ENCODE peak calls at places on chromosomes 3 and 15, in nine cellular contexts. One of them, this sample, is unnamed. For H3K9me3, the result is how much of the 10 kb centered on the place peaks cover.

GRCh38 chr3:151228291-151229125 is 25.5 kb upstream of the GPR171 start:
- DNase-seq in breast epithelium: no peak
- DNase-seq in adrenal gland: peak
- DNase-seq in AG04450: peak
- DNase-seq in ascending aorta: no peak
- DNase-seq in body of pancreas: no peak
- DNase-seq in IMR-90: peak
- DNase-seq in A549: no peak
- DNase-seq in testis: no peak
- DNase-seq in this sample: no peak

GRCh38 chr15:73822998-73823397 is 50.4 kb upstream of the TBC1D21 start:
- DNase-seq in body of pancreas: no peak
- DNase-seq in adrenal gland: no peak
- DNase-seq in testis: peak
- DNase-seq in A549: no peak
- DNase-seq in IMR-90: peak
- DNase-seq in breast epithelium: no peak
- DNase-seq in ascending aorta: no peak
- DNase-seq in AG04450: no peak
- DNase-seq in this sample: no peak

GRCh38 chr15:101264011-101264410 is 12.2 kb upstream of the CHSY1 start:
- DNase-seq in testis: no peak
- DNase-seq in ascending aorta: no peak
- DNase-seq in body of pancreas: no peak
- DNase-seq in IMR-90: peak
- DNase-seq in breast epithelium: no peak
- DNase-seq in A549: no peak
- DNase-seq in adrenal gland: peak
- DNase-seq in AG04450: no peak
- DNase-seq in this sample: no peak

GRCh38 chr15:66820474-66821258 is 118.6 kb downstream of the SMAD6 start:
- DNase-seq in IMR-90: no peak
- DNase-seq in ascending aorta: no peak
- DNase-seq in body of pancreas: no peak
- DNase-seq in breast epithelium: no peak
- DNase-seq in adrenal gland: no peak
- DNase-seq in A549: no peak
- DNase-seq in AG04450: no peak
- DNase-seq in testis: peak
- DNase-seq in this sample: no peak

GRCh38 chr3:135143474-135143873 is 348.4 kb downstream of the EPHB1 start:
- DNase-seq in breast epithelium: no peak
- DNase-seq in testis: no peak
- DNase-seq in IMR-90: no peak
- DNase-seq in A549: no peak
- DNase-seq in body of pancreas: no peak
- DNase-seq in adrenal gland: no peak
- DNase-seq in AG04450: no peak
- DNase-seq in ascending aorta: no peak
- DNase-seq in this sample: no peak

GRCh38 chr3:46693038-46693896 is at the start of gene ALS2CL:
- DNase-seq in AG04450: no peak
- DNase-seq in testis: peak
- DNase-seq in adrenal gland: peak
- DNase-seq in ascending aorta: peak
- DNase-seq in body of pancreas: peak
- DNase-seq in IMR-90: no peak
- DNase-seq in breast epithelium: peak
- DNase-seq in A549: peak
- DNase-seq in this sample: peak

GRCh38 chr3:109257269-109257668 is 59.0 kb downstream of the DPPA2 start:
- DNase-seq in A549: no peak
- DNase-seq in ascending aorta: peak
- DNase-seq in testis: no peak
- DNase-seq in adrenal gland: no peak
- DNase-seq in breast epithelium: no peak
- DNase-seq in IMR-90: peak
- DNase-seq in body of pancreas: no peak
- DNase-seq in AG04450: peak
- DNase-seq in this sample: no peak

GRCh38 chr3:197490098-197490497 is 65.7 kb downstream of the BDH1 start:
- DNase-seq in IMR-90: peak
- DNase-seq in ascending aorta: no peak
- DNase-seq in breast epithelium: no peak
- DNase-seq in AG04450: no peak
- DNase-seq in body of pancreas: no peak
- DNase-seq in testis: no peak
- DNase-seq in adrenal gland: no peak
- DNase-seq in A549: peak
- DNase-seq in this sample: no peak

GRCh38 chr3:113829576-113830354 is 8.8 kb upstream of the GRAMD1C start:
- DNase-seq in adrenal gland: no peak
- DNase-seq in A549: no peak
- DNase-seq in body of pancreas: no peak
- DNase-seq in AG04450: no peak
- DNase-seq in testis: no peak
- DNase-seq in ascending aorta: no peak
- DNase-seq in breast epithelium: no peak
- DNase-seq in IMR-90: no peak
- DNase-seq in this sample: no peak

GRCh38 chr3:69108813-69109212 is 13.6 kb downstream of the LMOD3 start:
- DNase-seq in IMR-90: no peak
- DNase-seq in breast epithelium: no peak
- DNase-seq in body of pancreas: no peak
- DNase-seq in testis: no peak
- DNase-seq in AG04450: no peak
- DNase-seq in A549: no peak
- DNase-seq in ascending aorta: no peak
- DNase-seq in adrenal gland: no peak
- DNase-seq in this sample: no peak

GRCh38 chr3:159911664-159912037 is 77.0 kb upstream of the IL12A start:
- DNase-seq in breast epithelium: no peak
- DNase-seq in ascending aorta: no peak
- DNase-seq in IMR-90: no peak
- DNase-seq in testis: no peak
- DNase-seq in adrenal gland: no peak
- DNase-seq in body of pancreas: no peak
- DNase-seq in AG04450: no peak
- DNase-seq in A549: no peak
- DNase-seq in this sample: no peak
- H3K9me3 ChIP-seq in breast epithelium: under half
- H3K9me3 ChIP-seq in ascending aorta: under half
- H3K9me3 ChIP-seq in IMR-90: under half
- H3K9me3 ChIP-seq in testis: under half
- H3K9me3 ChIP-seq in adrenal gland: under half
- H3K9me3 ChIP-seq in body of pancreas: under half
- H3K9me3 ChIP-seq in AG04450: under half
- H3K9me3 ChIP-seq in A549: under half
- H3K9me3 ChIP-seq in this sample: under half

DNA sequence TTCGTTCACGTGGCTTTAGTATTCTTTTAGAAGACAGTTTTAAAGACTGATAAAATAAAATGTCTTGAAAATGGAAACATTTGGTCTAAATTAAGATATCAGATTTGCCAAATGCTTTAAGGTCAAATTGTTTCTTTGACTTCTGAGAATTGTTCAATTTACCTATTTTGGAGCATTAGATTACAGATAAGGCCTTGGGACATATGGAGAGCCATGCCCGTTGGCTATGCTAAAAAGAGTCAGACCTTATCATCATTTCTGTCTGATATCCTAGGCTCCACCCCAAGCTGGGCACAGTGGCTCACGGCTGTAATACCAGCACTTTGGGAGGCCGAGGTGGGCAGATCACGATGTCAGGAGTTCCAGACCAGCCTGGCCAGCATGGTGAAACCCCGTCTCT is 13.0 kb downstream of the ZNF445 start:
- DNase-seq in ascending aorta: no peak
- DNase-seq in AG04450: no peak
- DNase-seq in A549: no peak
- DNase-seq in testis: no peak
- DNase-seq in body of pancreas: no peak
- DNase-seq in adrenal gland: no peak
- DNase-seq in breast epithelium: no peak
- DNase-seq in IMR-90: no peak
- DNase-seq in this sample: no peak
- H3K9me3 ChIP-seq in ascending aorta: under half
- H3K9me3 ChIP-seq in AG04450: under half
- H3K9me3 ChIP-seq in A549: under half
- H3K9me3 ChIP-seq in testis: under half
- H3K9me3 ChIP-seq in body of pancreas: under half
- H3K9me3 ChIP-seq in adrenal gland: under half
- H3K9me3 ChIP-seq in breast epithelium: under half
- H3K9me3 ChIP-seq in IMR-90: under half
- H3K9me3 ChIP-seq in this sample: under half

DNA sequence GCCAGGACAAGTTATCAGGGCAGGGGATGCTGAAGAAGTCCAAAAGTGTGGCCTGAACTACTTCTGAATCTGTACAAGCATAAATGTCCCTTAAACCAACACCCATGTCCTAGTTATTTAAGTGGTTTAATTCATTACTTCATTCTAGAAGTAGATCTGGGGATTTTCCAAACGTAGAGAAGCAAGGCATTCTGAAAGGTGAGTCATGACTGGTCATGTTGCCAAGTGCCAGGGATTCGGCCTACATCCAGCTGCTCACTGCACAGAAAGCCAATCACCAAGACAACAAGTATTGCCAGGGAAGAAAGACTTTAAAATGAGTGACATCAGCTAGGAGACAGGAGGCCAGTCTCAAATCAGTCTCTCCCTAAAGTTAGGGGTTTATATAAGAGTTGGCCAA is 396.6 kb downstream of the GABRB3 start:
- DNase-seq in AG04450: no peak
- DNase-seq in IMR-90: no peak
- DNase-seq in breast epithelium: no peak
- DNase-seq in adrenal gland: no peak
- DNase-seq in ascending aorta: no peak
- DNase-seq in body of pancreas: no peak
- DNase-seq in A549: no peak
- DNase-seq in testis: no peak
- DNase-seq in this sample: no peak
- H3K9me3 ChIP-seq in AG04450: under half
- H3K9me3 ChIP-seq in IMR-90: under half
- H3K9me3 ChIP-seq in breast epithelium: under half
- H3K9me3 ChIP-seq in adrenal gland: under half
- H3K9me3 ChIP-seq in ascending aorta: under half
- H3K9me3 ChIP-seq in body of pancreas: under half
- H3K9me3 ChIP-seq in A549: under half
- H3K9me3 ChIP-seq in testis: under half
- H3K9me3 ChIP-seq in this sample: under half

GRCh38 chr15:47179988-47180387 is 537.3 kb upstream of the SEMA6D start:
- DNase-seq in IMR-90: no peak
- DNase-seq in A549: no peak
- DNase-seq in adrenal gland: no peak
- DNase-seq in ascending aorta: no peak
- DNase-seq in body of pancreas: no peak
- DNase-seq in breast epithelium: no peak
- DNase-seq in AG04450: no peak
- DNase-seq in testis: no peak
- DNase-seq in this sample: no peak
- H3K9me3 ChIP-seq in IMR-90: under half
- H3K9me3 ChIP-seq in A549: under half
- H3K9me3 ChIP-seq in adrenal gland: under half
- H3K9me3 ChIP-seq in ascending aorta: under half
- H3K9me3 ChIP-seq in body of pancreas: under half
- H3K9me3 ChIP-seq in breast epithelium: under half
- H3K9me3 ChIP-seq in AG04450: under half
- H3K9me3 ChIP-seq in testis: under half
- H3K9me3 ChIP-seq in this sample: under half

GRCh38 chr3:26099692-26100091 is 309.8 kb downstream of the OXSM start:
- DNase-seq in A549: no peak
- DNase-seq in testis: no peak
- DNase-seq in breast epithelium: no peak
- DNase-seq in body of pancreas: no peak
- DNase-seq in IMR-90: no peak
- DNase-seq in AG04450: no peak
- DNase-seq in adrenal gland: no peak
- DNase-seq in ascending aorta: peak
- DNase-seq in this sample: no peak
- H3K9me3 ChIP-seq in A549: under half
- H3K9me3 ChIP-seq in testis: under half
- H3K9me3 ChIP-seq in breast epithelium: under half
- H3K9me3 ChIP-seq in body of pancreas: under half
- H3K9me3 ChIP-seq in IMR-90: under half
- H3K9me3 ChIP-seq in AG04450: under half
- H3K9me3 ChIP-seq in adrenal gland: under half
- H3K9me3 ChIP-seq in ascending aorta: under half
- H3K9me3 ChIP-seq in this sample: under half

GRCh38 chr15:27433604-27434003 is 462.6 kb downstream of the GABRG3 start:
- DNase-seq in breast epithelium: no peak
- DNase-seq in A549: no peak
- DNase-seq in AG04450: no peak
- DNase-seq in ascending aorta: no peak
- DNase-seq in IMR-90: no peak
- DNase-seq in adrenal gland: no peak
- DNase-seq in body of pancreas: no peak
- DNase-seq in testis: no peak
- DNase-seq in this sample: no peak
- H3K9me3 ChIP-seq in breast epithelium: under half
- H3K9me3 ChIP-seq in A549: under half
- H3K9me3 ChIP-seq in AG04450: under half
- H3K9me3 ChIP-seq in ascending aorta: under half
- H3K9me3 ChIP-seq in IMR-90: under half
- H3K9me3 ChIP-seq in adrenal gland: under half
- H3K9me3 ChIP-seq in body of pancreas: under half
- H3K9me3 ChIP-seq in testis: under half
- H3K9me3 ChIP-seq in this sample: under half

DNA sequence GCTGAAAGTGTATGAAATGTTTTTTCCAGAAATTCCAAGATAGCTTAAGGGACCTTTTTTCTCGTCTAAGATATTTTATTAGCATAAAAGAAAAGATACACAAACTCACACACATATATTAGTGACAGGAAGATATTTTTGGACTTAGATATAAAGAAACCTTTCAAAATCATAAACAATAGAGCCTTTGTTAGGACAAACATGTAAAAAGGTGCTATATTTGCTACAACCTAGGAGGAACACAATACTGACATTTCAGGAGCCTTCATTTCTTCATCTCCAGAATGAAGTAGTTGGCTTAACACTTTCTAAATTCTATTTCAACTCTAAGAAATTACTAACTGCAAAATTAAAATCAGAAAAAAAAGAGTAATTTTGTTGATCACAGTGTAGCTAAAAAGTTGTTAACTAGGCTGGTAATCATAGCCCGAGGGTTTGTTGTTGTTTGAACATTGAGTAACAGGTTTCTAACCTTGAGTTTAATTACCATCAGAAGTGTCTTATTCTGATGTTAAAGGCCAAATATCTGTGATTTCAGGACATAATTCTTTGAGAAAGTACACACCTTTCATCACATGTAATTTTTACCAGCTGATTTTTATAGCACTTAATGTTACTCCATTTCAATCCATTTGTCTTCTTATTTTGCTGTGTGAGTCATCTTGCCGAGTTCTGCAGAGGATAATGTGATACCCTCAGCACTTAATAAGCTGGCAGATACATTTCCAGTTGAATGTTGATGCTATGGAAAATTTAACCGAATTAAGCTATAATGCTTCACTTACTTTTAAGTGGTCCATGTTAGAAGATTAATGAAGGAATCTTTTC is 97.3 kb downstream of the MBNL1 start:
- DNase-seq in body of pancreas: no peak
- DNase-seq in AG04450: no peak
- DNase-seq in A549: no peak
- DNase-seq in testis: no peak
- DNase-seq in IMR-90: peak
- DNase-seq in ascending aorta: no peak
- DNase-seq in adrenal gland: no peak
- DNase-seq in breast epithelium: no peak
- DNase-seq in this sample: no peak
- H3K9me3 ChIP-seq in body of pancreas: under half
- H3K9me3 ChIP-seq in AG04450: under half
- H3K9me3 ChIP-seq in A549: under half
- H3K9me3 ChIP-seq in testis: under half
- H3K9me3 ChIP-seq in IMR-90: under half
- H3K9me3 ChIP-seq in ascending aorta: under half
- H3K9me3 ChIP-seq in adrenal gland: under half
- H3K9me3 ChIP-seq in breast epithelium: under half
- H3K9me3 ChIP-seq in this sample: under half

This sample was measured in T-helper 17 cell.